ENCODE peak calls at places on chromosome 21, in nine cellular contexts. Y is WERI-Rb-1, A is HFFc6, V is AG04450, N is cardiac fibroblast, M is foreskin fibroblast, W is neural crest cell, P is heart left ventricle, Z is astrocyte of the cerebellum. S is an unnamed sample.

GRCh38 chr21:35083246-35083645 is 34.1 kb upstream of the RUNX1 start:
- DNase-seq in W (no peak), V (no peak), Y (no peak), M (no peak), A (no peak), Z (no peak), P (no peak), N (no peak), S (no peak)

GRCh38 chr21:34129039-34129891 is 55.9 kb downstream of the MRPS6 start:
- DNase-seq in V (peak), M (peak), W (peak), A (peak), Z (peak), Y (no peak), P (peak), N (peak), S (no peak)

GRCh38 chr21:46622226-46622625 is 13.2 kb upstream of the PRMT2 start:
- DNase-seq in Z (peak), N (no peak), V (no peak), W (peak), A (no peak), Y (no peak), M (no peak), P (peak), S (no peak)

GRCh38 chr21:28554660-28555475 is 437.8 kb downstream of the LTN1 start:
- DNase-seq in Y (peak), W (no peak), V (no peak), A (peak), N (peak), P (no peak), Z (peak), M (no peak), S (no peak)

GRCh38 chr21:40165671-40166070 is 298.4 kb downstream of the PCP4 start:
- DNase-seq in A (no peak), Y (no peak), Z (peak), V (no peak), N (no peak), P (no peak), W (peak), M (no peak), S (no peak)

GRCh38 chr21:26368591-26368990 is 198.0 kb upstream of the APP start:
- DNase-seq in M (no peak), V (no peak), A (no peak), P (no peak), Z (no peak), W (no peak), N (no peak), Y (no peak), S (no peak)

GRCh38 chr21:45471229-45472052 is 66.5 kb downstream of the COL18A1 start:
- DNase-seq in A (peak), Y (no peak), M (peak), V (peak), Z (peak), W (no peak), N (peak), P (peak), S (no peak)

GRCh38 chr21:41774467-41775151 is 7.8 kb upstream of the RIPK4 start:
- DNase-seq in N (no peak), P (no peak), V (no peak), W (no peak), Z (no peak), M (no peak), A (no peak), Y (no peak), S (no peak)

GRCh38 chr21:27561116-27561515 is 594.2 kb upstream of the ADAMTS5 start:
- DNase-seq in M (no peak), A (no peak), Y (no peak), V (no peak), W (no peak), Z (no peak), N (no peak), P (no peak), S (no peak)

GRCh38 chr21:28632718-28633408 is 359.8 kb downstream of the LTN1 start:
- DNase-seq in Y (no peak), W (no peak), M (peak), V (no peak), N (peak), A (peak), Z (no peak), P (no peak), S (no peak)

GRCh38 chr21:45139473-45139872 is 65.1 kb downstream of the ADARB1 start:
- DNase-seq in Z (no peak), A (no peak), Y (no peak), V (no peak), W (no peak), M (no peak), P (no peak), N (no peak), S (no peak)

GRCh38 chr21:28540514-28540913 is 452.2 kb downstream of the LTN1 start:
- DNase-seq in Z (no peak), Y (no peak), A (peak), P (no peak), W (no peak), N (peak), V (peak), M (peak), S (no peak)

GRCh38 chr21:46265736-46266525 is 19.5 kb downstream of the MCM3AP start:
- DNase-seq in V (no peak), P (no peak), A (no peak), Y (no peak), M (no peak), W (no peak), N (no peak), Z (no peak), S (no peak)

GRCh38 chr21:28310711-28311110 is 682.0 kb downstream of the LTN1 start:
- DNase-seq in N (no peak), W (no peak), P (no peak), M (no peak), Y (no peak), Z (no peak), A (no peak), V (no peak), S (no peak)

GRCh38 chr21:27648560-27648959 is 681.7 kb upstream of the ADAMTS5 start:
- DNase-seq in Y (no peak), P (no peak), A (peak), W (no peak), M (peak), V (peak), Z (peak), N (peak), S (no peak)

GRCh38 chr21:28908351-28908750 is 84.3 kb downstream of the LTN1 start:
- DNase-seq in Z (no peak), W (no peak), A (no peak), Y (no peak), P (no peak), N (no peak), M (no peak), V (no peak), S (no peak)

GRCh38 chr21:23384679-23385078 is 2222.6 kb downstream of the MRPL39 start:
- DNase-seq in V (no peak), Z (no peak), Y (no peak), A (no peak), P (no peak), M (no peak), N (no peak), W (no peak), S (no peak)

GRCh38 chr21:29098156-29098555 is 24.7 kb upstream of the CCT8 start:
- DNase-seq in P (no peak), N (peak), W (no peak), Y (no peak), Z (no peak), V (no peak), A (no peak), M (no peak), S (no peak)

GRCh38 chr21:16454371-16454770 is 724.6 kb downstream of the USP25 start:
- DNase-seq in Y (no peak), A (peak), V (no peak), P (no peak), N (peak), W (no peak), Z (no peak), M (no peak), S (no peak)

GRCh38 chr21:15848632-15849031 is 118.8 kb downstream of the USP25 start:
- DNase-seq in A (peak), W (no peak), Y (no peak), V (no peak), M (peak), P (no peak), N (peak), Z (no peak), S (no peak)

GRCh38 chr21:28928578-28929124 is 64.0 kb downstream of the LTN1 start:
- DNase-seq in A (no peak), Y (no peak), P (no peak), M (no peak), N (no peak), V (no peak), W (no peak), Z (no peak), S (no peak)

DNA sequence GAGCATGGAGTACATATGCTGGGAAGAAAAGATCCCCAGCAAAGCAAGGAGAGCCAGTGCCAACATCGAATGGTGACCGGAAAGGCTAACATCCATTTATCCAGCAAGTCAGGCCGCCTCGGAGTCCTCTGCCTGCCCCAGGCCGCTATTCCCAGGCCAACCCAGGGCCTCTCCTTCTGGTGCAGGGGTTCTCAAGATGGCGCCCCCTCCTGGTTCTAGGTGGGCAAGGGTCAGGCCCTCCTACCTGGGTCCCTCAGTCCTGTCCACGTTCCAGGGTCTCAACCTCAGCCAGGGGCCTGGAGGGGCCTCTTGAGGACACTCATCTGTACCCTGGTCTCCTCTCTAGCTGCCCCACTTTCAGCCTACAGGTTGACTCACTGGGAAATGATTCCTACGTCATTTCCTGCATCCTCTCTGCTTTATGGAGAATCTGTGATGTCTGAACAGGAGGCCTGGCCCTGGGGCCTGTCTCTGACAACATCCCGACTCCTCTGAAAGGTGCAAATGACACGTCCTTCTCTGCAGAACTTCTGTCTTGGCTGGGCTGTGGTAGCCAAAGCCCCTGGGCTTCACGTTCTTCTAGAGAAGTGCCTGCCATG is 145.3 kb downstream of the PSMG1 start:
- DNase-seq in M (no peak), P (no peak), W (no peak), Y (peak), Z (no peak), A (peak), V (no peak), N (peak), S (no peak)
- TF ChIP-seq CTCF in M (no peak), P (no peak), W (no peak), Y (peak), Z (no peak), A (peak), V (peak), N (no peak), S (no peak)

GRCh38 chr21:32412162-32412997 is at the start of gene EVA1C:
- DNase-seq in Y (no peak), V (no peak), N (peak), M (peak), Z (no peak), A (no peak), W (no peak), P (peak), S (peak)
- TF ChIP-seq CTCF in Y (peak), V (no peak), N (no peak), M (no peak), Z (no peak), A (peak), W (no peak), P (no peak), S (no peak)

GRCh38 chr21:30408782-30409494 is 13.1 kb downstream of the KRTAP13-1 start:
- DNase-seq in A (no peak), V (no peak), N (peak), Z (peak), P (peak), W (peak), M (no peak), Y (peak), S (peak)
- TF ChIP-seq CTCF in A (peak), V (no peak), N (peak), Z (peak), P (no peak), W (peak), M (no peak), Y (peak), S (peak)

GRCh38 chr21:37117204-37117603 is 44.1 kb downstream of the TTC3 start:
- DNase-seq in P (no peak), V (no peak), A (no peak), W (no peak), M (no peak), N (no peak), Z (no peak), Y (no peak), S (no peak)

GRCh38 chr21:37118187-37118826 is 45.3 kb downstream of the TTC3 start:
- DNase-seq in P (no peak), Y (no peak), M (no peak), Z (no peak), V (no peak), W (no peak), N (no peak), A (no peak), S (no peak)

GRCh38 chr21:37119421-37120218 is 46.6 kb downstream of the TTC3 start:
- DNase-seq in Z (no peak), W (no peak), N (no peak), P (no peak), V (no peak), Y (no peak), M (no peak), A (no peak), S (no peak)
- TF ChIP-seq CTCF in Z (peak), W (no peak), N (no peak), P (no peak), V (no peak), Y (peak), M (no peak), A (no peak), S (no peak)

DNA sequence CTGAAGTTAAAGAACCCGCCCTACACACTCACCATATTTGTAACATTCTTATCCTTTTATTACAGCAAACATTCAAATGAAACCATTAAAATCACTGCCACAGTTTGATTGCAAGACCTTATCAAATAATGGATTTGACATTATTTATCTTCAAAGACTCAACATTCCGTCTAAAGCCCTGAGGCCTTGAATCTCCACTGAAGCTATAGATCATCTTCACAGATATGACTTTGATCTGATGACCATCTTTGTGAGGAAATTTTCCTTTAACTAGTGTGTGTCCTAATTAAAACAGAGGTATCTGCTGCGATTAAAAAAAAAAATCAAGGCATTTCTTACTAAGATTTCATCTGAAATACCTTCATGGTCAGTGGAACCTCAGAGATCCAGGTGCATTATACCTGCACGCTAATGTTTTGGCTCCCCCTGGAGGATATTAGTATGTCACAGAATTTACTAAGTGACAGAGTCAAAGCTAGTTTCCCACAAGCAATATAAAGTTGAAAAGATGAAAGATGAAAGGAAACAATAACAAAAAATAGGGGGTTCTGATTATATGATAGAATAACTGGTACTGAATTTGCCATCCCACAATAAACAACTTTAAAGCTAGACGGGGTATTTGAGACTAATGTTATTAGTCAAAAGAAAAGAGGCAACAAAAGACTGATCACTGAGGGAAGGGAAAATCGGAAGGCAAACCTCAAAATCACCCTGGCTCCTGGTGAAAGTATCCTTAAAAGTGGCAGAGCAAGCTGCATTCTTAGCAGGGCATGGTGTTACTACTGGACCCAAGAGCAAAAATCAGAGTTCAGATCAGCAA is 923.4 kb downstream of the NCAM2 start:
- DNase-seq in P (no peak), M (no peak), A (no peak), V (no peak), N (peak), W (no peak), Z (peak), Y (no peak), S (no peak)
- TF ChIP-seq CTCF in P (peak), M (peak), A (peak), V (peak), N (peak), W (peak), Z (peak), Y (peak), S (peak)